ENCODE peak calls at places on chromosomes 16 and 17, in four cellular contexts. One of them, this sample, is unnamed.

GRCh38 chr16:2838928-2839327 is 8.8 kb downstream of the ZG16B start:
- DNase-seq in HTR-8/SVneo: peak; percentile 91
- DNase-seq in heart left ventricle: peak; percentile 81
- DNase-seq in NB4: peak; percentile 74
- DNase-seq in this sample: no peak

GRCh38 chr16:77551352-77551751 is 116.5 kb upstream of the ADAMTS18 start:
- DNase-seq in HTR-8/SVneo: no peak
- DNase-seq in heart left ventricle: no peak
- DNase-seq in NB4: no peak
- DNase-seq in this sample: no peak

GRCh38 chr16:8047711-8048110 is 542.6 kb downstream of the TMEM114 start:
- DNase-seq in HTR-8/SVneo: no peak
- DNase-seq in heart left ventricle: no peak
- DNase-seq in NB4: no peak
- DNase-seq in this sample: no peak

GRCh38 chr16:12289175-12290063 is 312.9 kb downstream of the SNX29 start:
- DNase-seq in HTR-8/SVneo: no peak
- DNase-seq in heart left ventricle: no peak
- DNase-seq in NB4: no peak
- DNase-seq in this sample: no peak

GRCh38 chr16:31700530-31701388 is 172.8 kb upstream of the ZNF267 start:
- DNase-seq in HTR-8/SVneo: no peak
- DNase-seq in heart left ventricle: peak; percentile 84
- DNase-seq in NB4: peak; percentile 68
- DNase-seq in this sample: peak; percentile 87

GRCh38 chr17:82418001-82418986 is at the start of the genes HEXD and OGFOD3:
- DNase-seq in HTR-8/SVneo: peak; percentile 88
- DNase-seq in heart left ventricle: peak; percentile 91
- DNase-seq in NB4: peak; percentile 83
- DNase-seq in this sample: peak; percentile 87

GRCh38 chr17:50480854-50481490 is 2.3 kb downstream of the RSAD1 start:
- DNase-seq in HTR-8/SVneo: no peak
- DNase-seq in heart left ventricle: no peak
- DNase-seq in NB4: peak; percentile 51
- DNase-seq in this sample: no peak

GRCh38 chr17:44132275-44132821 is 8.9 kb upstream of the HDAC5 start:
- DNase-seq in HTR-8/SVneo: no peak
- DNase-seq in heart left ventricle: no peak
- DNase-seq in NB4: no peak
- DNase-seq in this sample: no peak

GRCh38 chr16:68893710-68894705 is 50.7 kb downstream of the TANGO6 start:
- DNase-seq in HTR-8/SVneo: no peak
- DNase-seq in heart left ventricle: no peak
- DNase-seq in NB4: peak; percentile 54
- DNase-seq in this sample: no peak

GRCh38 chr17:75998327-75998795 is 2.3 kb upstream of the CDK3 start:
- DNase-seq in HTR-8/SVneo: no peak
- DNase-seq in heart left ventricle: peak; percentile 16
- DNase-seq in NB4: no peak
- DNase-seq in this sample: no peak

GRCh38 chr16:2415085-2415484 is 14.2 kb upstream of the CCNF start:
- DNase-seq in HTR-8/SVneo: no peak
- DNase-seq in heart left ventricle: no peak
- DNase-seq in NB4: no peak
- DNase-seq in this sample: no peak

This sample was measured in sciatic nerve.